ENCODE peak calls at places on chromosome 13, in eight cellular contexts. V, D, J, E, O, I, C and M are unnamed samples.
A peak's percentile ranks its signal among the peaks of the same experiment; 100 is the strongest.

GRCh38 chr13:33940898-33941297 is 122.9 kb downstream of the RFC3 start:
- DNase-seq in V (no peak), O (no peak), I (peak; percentile 97), E (peak; percentile 17), D (peak; percentile 26), C (peak; percentile 68), J (peak; percentile 4), M (no peak)

GRCh38 chr13:30679483-30680330 is 55.6 kb upstream of the ALOX5AP start:
- DNase-seq in D (peak; percentile 48), E (no peak), I (no peak), V (peak; percentile 31), O (peak; percentile 72), C (peak; percentile 56), J (peak; percentile 41), M (peak; percentile 57)

GRCh38 chr13:79799049-79799448 is 318.1 kb downstream of the NDFIP2 start:
- DNase-seq in O (no peak), C (no peak), D (peak; percentile 47), J (no peak), V (no peak), E (no peak), I (no peak), M (no peak)

GRCh38 chr13:111337741-111338140 is 17.3 kb downstream of the TEX29 start:
- DNase-seq in D (no peak), C (no peak), O (no peak), V (peak; percentile 12), E (no peak), I (no peak), J (peak; percentile 19), M (no peak)

GRCh38 chr13:23506821-23507210 is 63.4 kb upstream of the TNFRSF19 start:
- DNase-seq in O (no peak), C (no peak), E (no peak), I (no peak), J (peak; percentile 98), D (peak; percentile 87), V (peak; percentile 98), M (peak; percentile 81)

GRCh38 chr13:113855012-113855921 is 8.6 kb downstream of the GAS6 start:
- DNase-seq in E (no peak), C (no peak), O (no peak), J (no peak), I (no peak), D (no peak), V (no peak), M (no peak)

GRCh38 chr13:93183302-93183701 is 43.3 kb upstream of the GPC6 start:
- DNase-seq in D (no peak), E (no peak), V (no peak), J (no peak), C (peak; percentile 65), O (no peak), I (no peak), M (no peak)

GRCh38 chr13:94210826-94211225 is 268.7 kb downstream of the DCT start:
- DNase-seq in E (no peak), D (no peak), C (no peak), V (no peak), O (no peak), I (no peak), J (no peak), M (no peak)

GRCh38 chr13:27081893-27082292 is 89.7 kb downstream of the USP12 start:
- DNase-seq in O (no peak), I (no peak), V (no peak), E (no peak), D (no peak), J (no peak), C (no peak), M (no peak)

GRCh38 chr13:29748097-29748496 is 102.3 kb downstream of the UBL3 start:
- DNase-seq in E (no peak), J (no peak), V (no peak), C (no peak), I (no peak), D (no peak), O (no peak), M (no peak)

GRCh38 chr13:63501702-63502101 is 2086.1 kb upstream of the PCDH20 start:
- DNase-seq in D (no peak), C (no peak), J (peak; percentile 2), I (no peak), O (no peak), V (peak; percentile 60), E (no peak), M (no peak)

GRCh38 chr13:113632706-113633484 is 25.1 kb downstream of the ATP4B start:
- DNase-seq in V (no peak), I (no peak), O (no peak), D (no peak), J (no peak), E (no peak), C (no peak), M (no peak)

GRCh38 chr13:24557121-24557520 is 44.5 kb upstream of the PARP4 start:
- DNase-seq in V (no peak), I (no peak), E (no peak), C (no peak), D (no peak), O (no peak), J (no peak), M (peak; percentile 36)

GRCh38 chr13:109611912-109612691 is 174.3 kb downstream of the IRS2 start:
- DNase-seq in I (peak; percentile 63), J (no peak), C (no peak), D (no peak), E (no peak), O (no peak), V (no peak), M (no peak)

GRCh38 chr13:24493356-24493755 is 19.2 kb downstream of the PARP4 start:
- DNase-seq in E (no peak), V (peak; percentile 37), C (no peak), J (no peak), I (no peak), O (no peak), D (no peak), M (no peak)

GRCh38 chr13:66888698-66889097 is 341.4 kb downstream of the PCDH9 start:
- DNase-seq in O (no peak), J (peak; percentile 18), V (peak; percentile 6), I (no peak), D (peak; percentile 16), E (no peak), C (no peak), M (no peak)

GRCh38 chr13:50410921-50411712 is 395.9 kb downstream of the KCNRG start:
- DNase-seq in E (no peak), J (peak; percentile 86), V (peak; percentile 93), C (peak; percentile 82), O (no peak), I (peak; percentile 89), D (peak; percentile 89), M (peak; percentile 92)

GRCh38 chr13:98658131-98658530 is 81.2 kb upstream of the STK24 start:
- DNase-seq in E (no peak), I (peak; percentile 30), C (no peak), J (no peak), O (no peak), V (no peak), D (no peak), M (peak; percentile 81)
- H3K4me2 ChIP-seq in E (no peak overlapping the region), I (no peak overlapping the region), C (no peak overlapping the region), J (no peak overlapping the region), O (no peak overlapping the region), V (peak overlapping the region; percentile 44), D (no peak overlapping the region), M (peak overlapping the region; percentile 75)

GRCh38 chr13:107937841-107938240 is 277.5 kb downstream of the LIG4 start:
- DNase-seq in O (no peak), D (no peak), V (no peak), J (peak; percentile 0), I (no peak), C (no peak), E (no peak), M (peak; percentile 32)
- H3K9ac ChIP-seq in O (no peak overlapping the region), D (no peak overlapping the region), V (no peak overlapping the region), J (no peak overlapping the region), I (no peak overlapping the region), C (no peak overlapping the region), E (no peak overlapping the region), M (no peak overlapping the region)

DNA sequence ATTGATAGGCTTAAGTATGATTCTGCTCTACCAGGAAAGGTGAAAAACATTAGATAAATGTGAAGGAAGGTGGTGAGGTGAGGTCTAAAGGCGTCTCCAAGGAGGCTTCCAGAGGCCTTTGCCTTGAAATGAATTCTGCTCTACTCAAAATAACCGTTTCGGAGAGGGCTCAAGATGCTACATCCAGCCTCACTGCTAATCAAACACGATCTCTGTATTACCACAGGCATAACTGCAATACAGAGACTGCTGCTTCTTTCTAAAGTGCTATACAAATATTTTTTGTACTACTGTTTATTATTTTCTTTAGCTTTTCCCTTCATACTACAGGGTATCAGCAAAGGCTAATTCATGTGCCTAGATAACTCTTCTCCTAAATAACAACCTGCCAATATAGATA is 16.8 kb downstream of the MBNL2 start:
- DNase-seq in V (no peak), J (no peak), O (no peak), C (no peak), E (no peak), D (no peak), I (no peak), M (no peak)
- H3K4me1 ChIP-seq in V (peaks cover 8% of the 10 kb centered on the region), J (peaks cover 34% of the 10 kb centered on the region), O (no peaks in the 10 kb centered on the region), C (no peaks in the 10 kb centered on the region), E (peaks cover 6% of the 10 kb centered on the region), D (peaks cover 14% of the 10 kb centered on the region), I (peaks cover 11% of the 10 kb centered on the region), M (peaks cover 25% of the 10 kb centered on the region)

DNA sequence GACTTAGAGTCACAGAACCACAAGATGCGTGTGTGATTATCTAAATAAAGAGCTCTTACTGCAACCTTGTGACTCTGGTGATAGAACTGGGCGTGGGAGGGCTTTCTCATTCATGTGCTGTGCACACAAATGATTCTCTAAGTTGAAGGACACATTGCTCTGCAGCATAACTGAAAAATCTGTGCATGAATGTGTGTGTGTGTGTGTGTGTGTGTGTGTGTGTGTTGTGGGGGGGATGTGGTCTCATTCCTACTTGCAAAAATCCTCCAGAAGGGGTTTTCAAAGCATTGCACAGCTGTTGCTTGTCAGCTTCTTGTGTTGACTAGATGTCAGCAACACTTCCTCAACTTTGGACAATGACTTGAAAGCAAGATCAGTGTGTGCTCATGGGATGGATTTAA is 22.4 kb downstream of the LRCH1 start:
- DNase-seq in V (peak; percentile 64), I (no peak), J (peak; percentile 89), D (peak; percentile 83), C (no peak), E (no peak), O (no peak), M (peak; percentile 68)
- H3K4me2 ChIP-seq in V (peak overlapping the region; percentile 61), I (peak overlapping the region; percentile 65), J (peak overlapping the region; percentile 17), D (no peak overlapping the region), C (no peak overlapping the region), E (no peak overlapping the region), O (no peak overlapping the region), M (peak overlapping the region; percentile 75)

GRCh38 chr13:73827434-73827833 is 306.8 kb downstream of the KLF12 start:
- DNase-seq in C (no peak), V (no peak), I (no peak), D (no peak), J (no peak), O (no peak), E (no peak), M (no peak)
- H3K9ac ChIP-seq in C (no peak overlapping the region), V (no peak overlapping the region), I (no peak overlapping the region), D (no peak overlapping the region), J (no peak overlapping the region), O (no peak overlapping the region), E (no peak overlapping the region), M (no peak overlapping the region)